ENCODE peak calls at places on chromosomes 11 and 22, in five cellular contexts. V is right atrium auricular region, U is GM23338, M is foreskin fibroblast, T is stomach. E is an unnamed sample.

GRCh38 chr22:47006869-47007268 is 244.4 kb downstream of the TBC1D22A start:
- DNase-seq in V (no peak), U (no peak), M (no peak), T (no peak), E (no peak)

GRCh38 chr11:113896156-113896879 is 8.3 kb upstream of the HTR3B start:
- DNase-seq in V (peak), U (peak), M (peak), T (peak), E (no peak)

GRCh38 chr11:20474176-20474950 is 86.8 kb downstream of the PRMT3 start:
- DNase-seq in V (no peak), U (peak), M (no peak), T (no peak), E (no peak)

GRCh38 chr22:47281126-47282106 is 519.0 kb downstream of the TBC1D22A start:
- DNase-seq in V (no peak), U (no peak), M (peak), T (no peak), E (no peak)

GRCh38 chr22:45553333-45554039 is 50.8 kb downstream of the FBLN1 start:
- DNase-seq in V (peak), U (peak), M (peak), T (peak), E (peak)

GRCh38 chr11:78428773-78429172 is 11.2 kb upstream of the GAB2 start:
- DNase-seq in V (no peak), U (no peak), M (no peak), T (no peak), E (no peak)

GRCh38 chr11:112806876-112807275 is 154.3 kb upstream of the NCAM1 start:
- DNase-seq in V (no peak), U (no peak), M (no peak), T (no peak), E (no peak)

GRCh38 chr11:7579226-7579825 is 65.5 kb downstream of the PPFIBP2 start:
- DNase-seq in V (peak), U (no peak), M (no peak), T (no peak), E (no peak)

GRCh38 chr11:2929880-2930704 is 872 bp upstream of the PHLDA2 start:
- DNase-seq in V (no peak), U (peak), M (peak), T (peak), E (no peak)

GRCh38 chr22:20965888-20966855 is 883 bp upstream of the AIFM3 start:
- DNase-seq in V (no peak), U (no peak), M (no peak), T (no peak), E (no peak)

GRCh38 chr22:20965104-20965887 is 1.8 kb upstream of the AIFM3 start:
- DNase-seq in V (no peak), U (no peak), M (no peak), T (no peak), E (no peak)

GRCh38 chr22:20963201-20964052 is 3.6 kb upstream of the AIFM3 start:
- DNase-seq in V (no peak), U (no peak), M (no peak), T (no peak), E (no peak)

GRCh38 chr22:20964090-20964798 is 2.8 kb upstream of the AIFM3 start:
- DNase-seq in V (no peak), U (no peak), M (no peak), T (no peak), E (no peak)

DNA sequence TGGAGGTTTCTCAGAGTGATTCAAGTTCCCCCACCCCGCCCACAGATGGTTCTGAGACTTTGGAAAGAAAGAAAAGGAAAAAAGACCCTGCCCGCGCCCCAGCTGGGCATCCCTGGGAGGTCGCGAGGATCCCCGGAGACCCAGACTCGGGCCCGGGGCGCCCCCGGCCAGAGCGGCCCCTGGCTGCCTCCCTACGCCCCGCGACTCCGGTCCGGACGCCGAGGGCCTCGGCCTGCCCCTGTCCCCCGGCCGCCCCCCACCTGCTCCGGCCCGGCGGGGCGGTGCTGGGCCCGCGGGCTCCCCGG is 2.3 kb upstream of the AIFM3 start:
- DNase-seq in V (no peak), U (no peak), M (no peak), T (no peak), E (no peak)
- H3K4me3 ChIP-seq in V (no peak), U (peak), M (peak), T (peak), E (peak)

GRCh38 chr11:17354070-17354924 is 2.7 kb downstream of the NCR3LG1 start:
- DNase-seq in V (peak), U (peak), M (peak), T (peak), E (peak)
- H3K4me3 ChIP-seq in V (peak), U (peak), M (peak), T (peak), E (peak)

DNA sequence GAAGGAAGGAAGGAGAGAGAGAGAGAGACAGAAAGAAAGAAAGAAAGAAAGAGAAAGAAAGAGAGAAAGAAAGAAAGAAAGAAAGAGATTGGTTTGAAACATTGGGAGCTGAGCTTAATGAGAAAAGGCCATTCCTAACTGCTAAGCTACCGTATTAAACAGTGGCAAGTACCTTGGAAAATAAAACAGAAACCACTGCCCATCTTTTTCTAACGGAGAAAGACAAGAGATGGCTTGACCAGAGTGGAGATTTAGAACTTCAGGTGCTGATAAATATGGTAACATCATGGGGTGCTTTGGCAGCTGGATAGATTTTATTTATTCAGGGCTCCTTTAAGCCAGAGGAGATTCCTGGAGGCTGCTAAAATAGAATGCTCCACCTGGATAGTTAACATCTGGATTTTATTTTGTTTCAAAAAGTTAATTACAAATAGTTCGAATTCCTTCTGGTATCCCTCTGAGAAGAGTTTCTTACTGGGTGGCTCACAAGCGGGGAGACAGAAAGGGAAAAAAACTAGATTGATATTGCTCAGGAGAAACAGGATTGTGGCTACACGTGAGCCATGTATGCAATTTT is 12.9 kb downstream of the TIMP3 start:
- DNase-seq in V (no peak), U (peak), M (no peak), T (no peak), E (no peak)
- H3K4me3 ChIP-seq in V (no peak), U (no peak), M (no peak), T (no peak), E (no peak)

DNA sequence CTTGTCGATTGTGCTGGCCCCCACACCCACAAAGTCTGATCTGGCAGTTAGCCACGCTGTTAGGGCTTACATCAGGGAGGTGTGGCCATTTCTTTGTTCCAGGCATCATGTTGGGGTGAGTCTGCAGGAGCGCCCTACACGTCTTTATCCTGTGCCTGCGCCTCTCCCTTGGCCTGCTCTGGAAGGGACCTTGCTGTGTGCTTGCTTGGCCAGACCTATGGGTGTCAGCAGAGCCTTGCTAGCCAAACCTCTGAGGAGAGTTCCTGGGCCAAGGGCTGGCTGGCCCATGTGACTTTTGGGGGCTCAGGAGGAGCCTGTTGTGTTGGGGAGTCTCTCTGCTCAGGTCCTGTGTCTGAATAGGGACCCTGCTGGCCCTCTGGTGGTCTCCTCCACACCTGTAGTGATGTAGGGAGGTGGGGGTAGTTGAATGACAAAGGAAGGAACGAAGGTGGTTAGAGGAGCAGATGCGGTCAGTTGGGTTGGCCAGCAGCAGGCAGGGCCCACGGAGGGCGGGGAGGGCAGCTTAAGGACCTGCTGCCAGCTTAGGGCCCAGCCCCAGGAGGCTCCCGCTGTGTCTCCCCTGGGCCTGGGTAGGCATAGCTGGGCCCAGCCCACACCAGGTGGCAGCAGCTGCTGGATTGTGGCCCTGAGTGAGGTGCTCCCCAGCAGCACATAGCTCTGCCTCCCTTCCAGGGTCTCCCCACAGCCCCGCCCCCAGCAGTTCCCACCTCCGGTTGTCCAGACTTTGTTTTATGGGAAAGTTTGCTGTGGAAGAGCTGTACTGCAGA is 7.9 kb downstream of the PPIL2 start:
- DNase-seq in V (no peak), U (no peak), M (no peak), T (no peak), E (no peak)
- H3K4me3 ChIP-seq in V (no peak), U (no peak), M (no peak), T (no peak), E (no peak)

E was measured in skeletal muscle cell.